ENCODE peak calls at places on chromosome 1, in ten cellular contexts. G, X, W, D, E, O, J, S, T and U are unnamed samples.

GRCh38 chr1:171335964-171336363 is 22.0 kb downstream of the FMO4 start:
- DNase-seq in G (no peak), X (no peak), W (no peak), D (no peak), E (no peak), O (no peak), J (no peak), S (no peak), T (no peak), U (no peak)

GRCh38 chr1:42847721-42848470 is 1.5 kb downstream of the ZNF691 start:
- DNase-seq in G (no peak), X (no peak), W (no peak), D (no peak), E (no peak), O (no peak), J (no peak), S (no peak), T (no peak), U (no peak)

GRCh38 chr1:36149973-36150295 is 648 bp upstream of the TRAPPC3 start:
- DNase-seq in G (no peak), X (no peak), W (no peak), D (no peak), E (no peak), O (no peak), J (no peak), S (no peak), T (no peak), U (no peak)

GRCh38 chr1:248704556-248704955 is 2.0 kb upstream of the OR14I1 start:
- DNase-seq in G (no peak), X (no peak), W (no peak), D (no peak), E (no peak), O (no peak), J (no peak), S (no peak), T (no peak), U (no peak)

GRCh38 chr1:157968503-157968902 is 24.9 kb upstream of the KIRREL1 start:
- DNase-seq in G (peak; percentile 79), X (peak; percentile 89), W (no peak), D (peak; percentile 89), E (no peak), O (peak; percentile 44), J (no peak), S (no peak), T (no peak), U (no peak)

GRCh38 chr1:189681252-189681919 is 796.3 kb downstream of the BRINP3 start:
- DNase-seq in G (no peak), X (no peak), W (no peak), D (no peak), E (no peak), O (peak; percentile 62), J (no peak), S (no peak), T (no peak), U (no peak)

GRCh38 chr1:229535226-229535625 is 23.3 kb downstream of the ABCB10 start:
- DNase-seq in G (peak; percentile 51), X (no peak), W (no peak), D (no peak), E (no peak), O (no peak), J (no peak), S (no peak), T (no peak), U (no peak)

GRCh38 chr1:240598602-240599001 is 13.4 kb downstream of the GREM2 start:
- DNase-seq in G (no peak), X (no peak), W (no peak), D (no peak), E (no peak), O (no peak), J (no peak), S (no peak), T (no peak), U (no peak)

GRCh38 chr1:108877324-108877812 is 583 bp downstream of the GPSM2 start:
- DNase-seq in G (peak; percentile 81), X (peak; percentile 47), W (no peak), D (peak; percentile 40), E (no peak), O (no peak), J (no peak), S (no peak), T (peak; percentile 0), U (no peak)

GRCh38 chr1:108877858-108878257 is 1.1 kb downstream of the GPSM2 start:
- DNase-seq in G (peak; percentile 53), X (peak; percentile 50), W (no peak), D (no peak), E (no peak), O (no peak), J (no peak), S (no peak), T (no peak), U (no peak)

GRCh38 chr1:108880850-108881249 is 4.1 kb downstream of the GPSM2 start:
- DNase-seq in G (peak; percentile 41), X (peak; percentile 26), W (no peak), D (peak; percentile 33), E (no peak), O (no peak), J (no peak), S (no peak), T (no peak), U (no peak)

GRCh38 chr1:108881369-108881768 is 4.6 kb downstream of the GPSM2 start:
- DNase-seq in G (peak; percentile 72), X (peak; percentile 51), W (no peak), D (peak; percentile 57), E (no peak), O (no peak), J (no peak), S (no peak), T (no peak), U (no peak)

GRCh38 chr1:108878678-108879077 is 1.9 kb downstream of the GPSM2 start:
- DNase-seq in G (peak; percentile 17), X (peak; percentile 31), W (no peak), D (no peak), E (no peak), O (no peak), J (no peak), S (no peak), T (no peak), U (no peak)
- H3K4me3 ChIP-seq in G (peak overlapping the region; percentile 74), X (peak overlapping the region; percentile 97), W (no peak overlapping the region), D (peak overlapping the region; percentile 97), E (no peak overlapping the region), O (no peak overlapping the region), J (no peak overlapping the region), S (no peak overlapping the region), T (no peak overlapping the region), U (no peak overlapping the region)

DNA sequence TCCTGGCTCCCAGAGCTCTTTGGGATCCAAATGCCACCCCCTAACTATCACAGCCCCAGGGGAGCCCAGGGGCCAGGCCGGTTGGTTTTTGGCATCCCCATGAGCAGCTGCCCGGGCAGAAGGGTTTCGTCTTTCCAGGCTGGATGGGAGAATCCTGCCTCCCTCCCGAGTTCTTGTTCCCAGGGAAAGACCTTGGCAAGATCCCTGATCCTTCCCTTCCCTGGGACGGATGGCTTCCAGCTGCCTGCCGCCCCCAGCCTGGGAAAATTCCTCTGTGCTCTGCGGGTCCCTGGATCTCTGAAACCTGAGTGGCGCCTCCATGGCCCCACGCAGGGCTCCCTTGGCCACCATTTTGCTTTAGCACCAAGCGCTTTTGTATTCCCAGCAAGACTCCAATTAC is 55.6 kb downstream of the TAS1R2 start:
- DNase-seq in G (no peak), X (no peak), W (no peak), D (no peak), E (no peak), O (no peak), J (no peak), S (no peak), T (no peak), U (no peak)
- H3K4me1 ChIP-seq in G (no peaks in the 10 kb centered on the region), X (no peaks in the 10 kb centered on the region), W (no peaks in the 10 kb centered on the region), D (no peaks in the 10 kb centered on the region), E (no peaks in the 10 kb centered on the region), O (peaks cover 5% of the 10 kb centered on the region), J (no peaks in the 10 kb centered on the region), S (no peaks in the 10 kb centered on the region), T (no peaks in the 10 kb centered on the region), U (no peaks in the 10 kb centered on the region)

GRCh38 chr1:227746676-227747075 is 11.4 kb downstream of the SNAP47 start:
- DNase-seq in G (no peak), X (no peak), W (no peak), D (no peak), E (no peak), O (no peak), J (no peak), S (no peak), T (no peak), U (no peak)

GRCh38 chr1:227745568-227745967 is 10.3 kb downstream of the SNAP47 start:
- DNase-seq in G (no peak), X (no peak), W (no peak), D (no peak), E (no peak), O (no peak), J (no peak), S (no peak), T (no peak), U (no peak)

GRCh38 chr1:227747382-227747781 is 12.1 kb downstream of the SNAP47 start:
- DNase-seq in G (no peak), X (no peak), W (no peak), D (no peak), E (peak; percentile 44), O (no peak), J (no peak), S (no peak), T (no peak), U (no peak)

GRCh38 chr1:227742738-227743715 is 7.8 kb downstream of the SNAP47 start:
- DNase-seq in G (no peak), X (no peak), W (no peak), D (no peak), E (peak; percentile 72), O (no peak), J (no peak), S (no peak), T (no peak), U (no peak)

GRCh38 chr1:227744668-227745067 is 9.4 kb downstream of the SNAP47 start:
- DNase-seq in G (no peak), X (no peak), W (no peak), D (no peak), E (no peak), O (no peak), J (no peak), S (no peak), T (no peak), U (no peak)
- H3K27ac ChIP-seq in G (no peak overlapping the region), X (no peak overlapping the region), W (no peak overlapping the region), D (no peak overlapping the region), E (no peak overlapping the region), O (no peak overlapping the region), J (no peak overlapping the region), S (no peak overlapping the region), T (no peak overlapping the region), U (no peak overlapping the region)

GRCh38 chr1:164702664-164703063 is 143.7 kb downstream of the PBX1 start:
- DNase-seq in G (no peak), X (no peak), W (no peak), D (no peak), E (no peak), O (no peak), J (no peak), S (no peak), T (no peak), U (no peak)

GRCh38 chr1:164702216-164702615 is 143.2 kb downstream of the PBX1 start:
- DNase-seq in G (peak; percentile 75), X (peak; percentile 52), W (no peak), D (no peak), E (no peak), O (peak; percentile 42), J (no peak), S (no peak), T (no peak), U (no peak)

GRCh38 chr1:164699815-164700491 is 141.0 kb downstream of the PBX1 start:
- DNase-seq in G (peak; percentile 61), X (peak; percentile 64), W (no peak), D (no peak), E (no peak), O (no peak), J (peak; percentile 52), S (peak; percentile 13), T (no peak), U (no peak)

GRCh38 chr1:164701221-164701761 is 142.3 kb downstream of the PBX1 start:
- DNase-seq in G (no peak), X (no peak), W (no peak), D (peak; percentile 60), E (no peak), O (no peak), J (no peak), S (no peak), T (no peak), U (no peak)

GRCh38 chr1:164700683-164701082 is 141.7 kb downstream of the PBX1 start:
- DNase-seq in G (no peak), X (no peak), W (no peak), D (no peak), E (no peak), O (no peak), J (no peak), S (no peak), T (no peak), U (no peak)
- H3K4me3 ChIP-seq in G (no peak overlapping the region), X (no peak overlapping the region), W (no peak overlapping the region), D (no peak overlapping the region), E (no peak overlapping the region), O (no peak overlapping the region), J (no peak overlapping the region), S (no peak overlapping the region), T (no peak overlapping the region), U (no peak overlapping the region)